ENCODE peak calls at places on chromosomes 12 and 14, in nine cellular contexts. G, Q, L, N, K, U, I, O and Z are unnamed samples.

GRCh38 chr12:47078733-47079364 is 572 bp upstream of the PCED1B start:
- DNase-seq in G (no peak), Q (peak; percentile 49), L (peak; percentile 39), N (no peak), K (no peak), U (peak; percentile 58), I (peak; percentile 31), O (no peak), Z (no peak)

GRCh38 chr12:131368073-131369071 is 342.5 kb upstream of the SFSWAP start:
- DNase-seq in G (no peak), Q (no peak), L (no peak), N (no peak), K (no peak), U (no peak), I (no peak), O (no peak), Z (no peak)

GRCh38 chr14:105399441-105399775 is 1.1 kb downstream of the TEX22 start:
- DNase-seq in G (no peak), Q (no peak), L (no peak), N (no peak), K (no peak), U (no peak), I (no peak), O (no peak), Z (no peak)

GRCh38 chr14:28875937-28876910 is 109.6 kb downstream of the FOXG1 start:
- DNase-seq in G (no peak), Q (no peak), L (no peak), N (no peak), K (no peak), U (no peak), I (no peak), O (no peak), Z (no peak)

GRCh38 chr12:111991946-111992345 is 21.0 kb downstream of the TMEM116 start:
- DNase-seq in G (peak; percentile 27), Q (no peak), L (no peak), N (no peak), K (no peak), U (no peak), I (no peak), O (peak; percentile 39), Z (no peak)

GRCh38 chr14:30928462-30928861 is 54.1 kb downstream of the COCH start:
- DNase-seq in G (peak; percentile 15), Q (no peak), L (no peak), N (no peak), K (no peak), U (no peak), I (no peak), O (no peak), Z (peak; percentile 35)

GRCh38 chr12:22355011-22355580 is 20.6 kb upstream of the ST8SIA1 start:
- DNase-seq in G (no peak), Q (no peak), L (no peak), N (no peak), K (no peak), U (peak; percentile 60), I (no peak), O (no peak), Z (no peak)

GRCh38 chr12:74105434-74105833 is 432.2 kb upstream of the ATXN7L3B start:
- DNase-seq in G (peak; percentile 33), Q (no peak), L (peak; percentile 35), N (no peak), K (no peak), U (peak; percentile 68), I (no peak), O (no peak), Z (no peak)

GRCh38 chr12:21891763-21892217 is 49.4 kb downstream of the ABCC9 start:
- DNase-seq in G (no peak), Q (peak; percentile 7), L (no peak), N (no peak), K (no peak), U (no peak), I (no peak), O (no peak), Z (no peak)

GRCh38 chr12:58925111-58925732 is 4.9 kb upstream of the LRIG3 start:
- DNase-seq in G (no peak), Q (peak; percentile 59), L (no peak), N (no peak), K (no peak), U (no peak), I (no peak), O (no peak), Z (no peak)

GRCh38 chr14:104735830-104736642 is 12.0 kb downstream of the ADSS1 start:
- DNase-seq in G (no peak), Q (peak; percentile 65), L (peak; percentile 81), N (peak; percentile 98), K (no peak), U (peak; percentile 65), I (no peak), O (no peak), Z (peak; percentile 83)

GRCh38 chr12:49764126-49764525 is 22.8 kb downstream of the TMBIM6 start:
- DNase-seq in G (no peak), Q (no peak), L (no peak), N (no peak), K (no peak), U (no peak), I (no peak), O (no peak), Z (no peak)

GRCh38 chr12:65781681-65782269 is 42.5 kb upstream of the HMGA2 start:
- DNase-seq in G (no peak), Q (no peak), L (no peak), N (no peak), K (no peak), U (no peak), I (no peak), O (no peak), Z (no peak)

GRCh38 chr14:77296155-77296554 is 24.5 kb downstream of the POMT2 start:
- DNase-seq in G (no peak), Q (no peak), L (no peak), N (no peak), K (no peak), U (no peak), I (no peak), O (no peak), Z (no peak)